ENCODE peak calls at places on chromosomes 6 and 20, in six cellular contexts. One of them, this sample, is unnamed.
A peak's percentile ranks its signal among the peaks of the same experiment; 100 is the strongest.

GRCh38 chr20:31572042-31572700 is 32.9 kb upstream of the ID1 start:
- DNase-seq in left lung: no peak
- DNase-seq in stomach: no peak
- DNase-seq in cardiac muscle cell: no peak
- DNase-seq in heart right ventricle: no peak
- DNase-seq in A549: no peak
- DNase-seq in this sample: no peak

GRCh38 chr20:51365670-51366069 is 176.8 kb downstream of the NFATC2 start:
- DNase-seq in left lung: no peak
- DNase-seq in stomach: no peak
- DNase-seq in cardiac muscle cell: peak; percentile 76
- DNase-seq in heart right ventricle: no peak
- DNase-seq in A549: peak; percentile 72
- DNase-seq in this sample: no peak

GRCh38 chr20:37636212-37636975 is 57.4 kb upstream of the CTNNBL1 start:
- DNase-seq in left lung: no peak
- DNase-seq in stomach: no peak
- DNase-seq in cardiac muscle cell: no peak
- DNase-seq in heart right ventricle: no peak
- DNase-seq in A549: no peak
- DNase-seq in this sample: no peak

GRCh38 chr6:118912646-118913045 is 18.7 kb downstream of the ASF1A start:
- DNase-seq in left lung: no peak
- DNase-seq in stomach: no peak
- DNase-seq in cardiac muscle cell: no peak
- DNase-seq in heart right ventricle: no peak
- DNase-seq in A549: no peak
- DNase-seq in this sample: no peak

GRCh38 chr20:50344232-50345071 is 153.8 kb downstream of the CEBPB start:
- DNase-seq in left lung: no peak
- DNase-seq in stomach: no peak
- DNase-seq in cardiac muscle cell: no peak
- DNase-seq in heart right ventricle: no peak
- DNase-seq in A549: peak; percentile 40
- DNase-seq in this sample: no peak

GRCh38 chr20:62496525-62497218 is 20.9 kb upstream of the GATA5 start:
- DNase-seq in left lung: no peak
- DNase-seq in stomach: no peak
- DNase-seq in cardiac muscle cell: no peak
- DNase-seq in heart right ventricle: peak; percentile 48
- DNase-seq in A549: no peak
- DNase-seq in this sample: no peak

GRCh38 chr6:28408076-28408802 is 8.7 kb upstream of the ZSCAN12 start:
- DNase-seq in left lung: no peak
- DNase-seq in stomach: no peak
- DNase-seq in cardiac muscle cell: peak; percentile 3
- DNase-seq in heart right ventricle: no peak
- DNase-seq in A549: no peak
- DNase-seq in this sample: no peak

GRCh38 chr6:160394654-160395035 is 46.5 kb downstream of the SLC22A3 start:
- DNase-seq in left lung: no peak
- DNase-seq in stomach: no peak
- DNase-seq in cardiac muscle cell: no peak
- DNase-seq in heart right ventricle: no peak
- DNase-seq in A549: peak; percentile 60
- DNase-seq in this sample: no peak

GRCh38 chr20:63306673-63307537 is 13.9 kb downstream of the COL20A1 start:
- DNase-seq in left lung: peak; percentile 72
- DNase-seq in stomach: no peak
- DNase-seq in cardiac muscle cell: no peak
- DNase-seq in heart right ventricle: no peak
- DNase-seq in A549: no peak
- DNase-seq in this sample: no peak

GRCh38 chr6:48706310-48706709 is 595.3 kb upstream of the PTCHD4 start:
- DNase-seq in left lung: no peak
- DNase-seq in stomach: no peak
- DNase-seq in cardiac muscle cell: no peak
- DNase-seq in heart right ventricle: no peak
- DNase-seq in A549: no peak
- DNase-seq in this sample: no peak

GRCh38 chr20:37989601-37990001 is 43.7 kb downstream of the TTI1 start:
- DNase-seq in left lung: no peak
- DNase-seq in stomach: peak; percentile 86
- DNase-seq in cardiac muscle cell: no peak
- DNase-seq in heart right ventricle: peak; percentile 34
- DNase-seq in A549: no peak
- DNase-seq in this sample: no peak

GRCh38 chr20:62069741-62070216 is 4.1 kb upstream of the TAF4 start:
- DNase-seq in left lung: no peak
- DNase-seq in stomach: no peak
- DNase-seq in cardiac muscle cell: peak; percentile 33
- DNase-seq in heart right ventricle: no peak
- DNase-seq in A549: no peak
- DNase-seq in this sample: no peak

GRCh38 chr20:50464026-50464724 is 46.0 kb upstream of the PTPN1 start:
- DNase-seq in left lung: no peak
- DNase-seq in stomach: peak; percentile 58
- DNase-seq in cardiac muscle cell: peak; percentile 68
- DNase-seq in heart right ventricle: peak; percentile 45
- DNase-seq in A549: peak; percentile 59
- DNase-seq in this sample: no peak

GRCh38 chr20:32651537-32651936 is 22.2 kb downstream of the C20orf203 start:
- DNase-seq in left lung: peak; percentile 6
- DNase-seq in stomach: no peak
- DNase-seq in cardiac muscle cell: no peak
- DNase-seq in heart right ventricle: no peak
- DNase-seq in A549: no peak
- DNase-seq in this sample: no peak

GRCh38 chr6:168184701-168185100 is 105.7 kb upstream of the FRMD1 start:
- DNase-seq in left lung: no peak
- DNase-seq in stomach: no peak
- DNase-seq in cardiac muscle cell: no peak
- DNase-seq in heart right ventricle: no peak
- DNase-seq in A549: no peak
- DNase-seq in this sample: no peak

GRCh38 chr6:44090465-44090864 is 36.8 kb downstream of the MRPL14 start:
- DNase-seq in left lung: no peak
- DNase-seq in stomach: no peak
- DNase-seq in cardiac muscle cell: no peak
- DNase-seq in heart right ventricle: no peak
- DNase-seq in A549: no peak
- DNase-seq in this sample: no peak

GRCh38 chr20:41308290-41308691 is 9.2 kb downstream of the ZHX3 start:
- DNase-seq in left lung: no peak
- DNase-seq in stomach: no peak
- DNase-seq in cardiac muscle cell: peak; percentile 88
- DNase-seq in heart right ventricle: no peak
- DNase-seq in A549: no peak
- DNase-seq in this sample: no peak

DNA sequence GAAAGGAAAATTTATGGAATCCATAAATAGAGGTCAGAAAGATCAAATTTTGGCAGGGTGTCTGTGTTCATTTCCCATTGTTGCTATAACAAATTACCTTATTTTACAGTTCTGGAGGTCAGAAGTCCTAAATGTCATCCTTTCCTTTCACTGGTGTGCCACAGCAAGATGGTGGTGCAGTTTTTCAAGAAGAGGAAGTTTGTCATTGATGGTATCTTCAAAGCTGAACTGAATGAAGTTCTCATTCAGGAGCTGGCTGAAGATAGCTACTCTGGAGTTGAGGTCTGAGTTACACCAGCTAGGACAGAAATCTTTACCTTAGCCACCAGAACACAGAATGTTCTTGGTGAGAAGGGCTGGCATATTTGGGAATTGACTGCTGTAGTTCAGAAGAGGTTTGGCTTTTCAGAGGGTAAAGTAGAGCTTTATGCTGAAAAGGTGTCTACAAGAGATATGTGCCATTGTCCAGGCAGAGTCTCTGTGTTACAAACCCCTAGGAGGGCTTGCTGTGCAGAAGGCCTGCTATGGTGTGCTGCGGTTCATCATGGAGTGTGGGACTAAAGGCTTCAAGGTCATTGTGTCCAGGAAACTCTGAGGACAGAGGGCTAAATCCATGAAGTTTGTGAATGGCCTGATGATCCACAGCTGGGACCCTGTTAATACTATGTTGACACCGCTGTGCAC is 7.2 kb upstream of the CCNC start:
- DNase-seq in left lung: no peak
- DNase-seq in stomach: no peak
- DNase-seq in cardiac muscle cell: no peak
- DNase-seq in heart right ventricle: no peak
- DNase-seq in A549: no peak
- DNase-seq in this sample: no peak
- H3K4me3 ChIP-seq in left lung: no peak overlapping the region
- H3K4me3 ChIP-seq in stomach: no peak overlapping the region
- H3K4me3 ChIP-seq in cardiac muscle cell: no peak overlapping the region
- H3K4me3 ChIP-seq in heart right ventricle: no peak overlapping the region
- H3K4me3 ChIP-seq in A549: no peak overlapping the region
- H3K4me3 ChIP-seq in this sample: no peak overlapping the region

DNA sequence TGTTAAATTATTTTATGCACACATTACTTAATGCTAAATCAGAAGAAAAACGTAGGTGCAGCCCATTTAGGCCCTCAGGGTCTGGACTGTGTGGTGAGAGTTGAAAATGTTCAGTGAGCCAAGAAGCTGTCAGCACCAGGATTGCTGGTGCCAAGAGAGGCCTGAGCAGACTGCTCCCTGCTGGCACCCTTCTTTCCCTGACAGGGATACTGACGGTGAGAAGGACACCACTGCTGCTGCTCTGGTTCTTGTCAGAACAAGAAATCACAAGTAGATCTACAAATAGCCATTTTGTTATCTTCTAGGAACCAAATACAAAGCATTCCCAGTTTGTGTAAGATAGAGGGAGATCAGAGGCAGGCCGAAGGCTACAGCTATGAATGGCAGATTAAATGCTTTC is 48.7 kb upstream of the CRISP1 start:
- DNase-seq in left lung: no peak
- DNase-seq in stomach: no peak
- DNase-seq in cardiac muscle cell: no peak
- DNase-seq in heart right ventricle: no peak
- DNase-seq in A549: no peak
- DNase-seq in this sample: no peak
- TF ChIP-seq CTCF in left lung: no peak
- TF ChIP-seq CTCF in stomach: no peak
- TF ChIP-seq CTCF in cardiac muscle cell: no peak
- TF ChIP-seq CTCF in heart right ventricle: no peak
- TF ChIP-seq CTCF in A549: no peak
- TF ChIP-seq CTCF in this sample: no peak

GRCh38 chr6:142568857-142569597 is 267.2 kb downstream of the ADGRG6 start:
- DNase-seq in left lung: no peak
- DNase-seq in stomach: no peak
- DNase-seq in cardiac muscle cell: peak; percentile 32
- DNase-seq in heart right ventricle: no peak
- DNase-seq in A549: no peak
- DNase-seq in this sample: no peak
- H3K27ac ChIP-seq in left lung: peak overlapping the region; percentile 30
- H3K27ac ChIP-seq in stomach: no peak overlapping the region
- H3K27ac ChIP-seq in cardiac muscle cell: no peak overlapping the region
- H3K27ac ChIP-seq in heart right ventricle: no peak overlapping the region
- H3K27ac ChIP-seq in A549: no peak overlapping the region
- H3K27ac ChIP-seq in this sample: peak overlapping the region; percentile 57

GRCh38 chr6:14826456-14826855 is 419.4 kb upstream of the JARID2 start:
- DNase-seq in left lung: no peak
- DNase-seq in stomach: no peak
- DNase-seq in cardiac muscle cell: no peak
- DNase-seq in heart right ventricle: no peak
- DNase-seq in A549: no peak
- DNase-seq in this sample: no peak
- H3K4me3 ChIP-seq in left lung: no peak overlapping the region
- H3K4me3 ChIP-seq in stomach: no peak overlapping the region
- H3K4me3 ChIP-seq in cardiac muscle cell: no peak overlapping the region
- H3K4me3 ChIP-seq in heart right ventricle: no peak overlapping the region
- H3K4me3 ChIP-seq in A549: no peak overlapping the region
- H3K4me3 ChIP-seq in this sample: no peak overlapping the region

DNA sequence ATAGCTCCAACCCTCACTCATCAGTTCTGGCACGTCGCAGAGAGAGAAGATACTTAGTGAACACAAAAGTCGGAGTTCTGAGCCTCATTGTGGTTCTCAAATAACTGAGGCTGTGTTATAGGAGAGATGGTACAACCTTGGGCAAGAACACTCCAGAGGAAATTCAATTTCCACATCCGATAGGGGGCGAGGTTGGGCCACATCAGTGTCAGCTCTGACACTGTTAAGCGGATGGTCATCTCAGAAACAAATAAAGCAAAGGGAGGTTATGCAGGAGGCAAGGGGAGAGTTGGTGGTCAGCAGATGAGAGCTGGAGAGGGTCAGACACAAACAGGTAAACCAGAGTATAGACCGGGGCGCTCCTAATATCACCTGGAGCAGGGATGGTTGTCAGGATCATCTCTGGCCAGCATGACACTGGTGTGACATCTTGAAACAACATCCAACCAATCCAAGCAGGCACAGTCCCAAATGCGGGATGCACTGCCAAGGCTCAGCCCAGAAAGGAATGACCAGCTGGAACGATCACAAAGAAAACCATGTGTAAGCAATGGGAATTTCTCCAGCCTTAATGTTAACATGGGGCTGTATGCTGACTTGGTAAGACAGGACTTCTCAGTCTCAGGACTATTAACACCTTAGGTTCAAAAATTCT is 331.8 kb downstream of the HACE1 start:
- DNase-seq in left lung: no peak
- DNase-seq in stomach: no peak
- DNase-seq in cardiac muscle cell: peak; percentile 72
- DNase-seq in heart right ventricle: no peak
- DNase-seq in A549: peak; percentile 20
- DNase-seq in this sample: peak; percentile 11
- TF ChIP-seq CTCF in left lung: peak; percentile 19
- TF ChIP-seq CTCF in stomach: no peak
- TF ChIP-seq CTCF in cardiac muscle cell: peak; percentile 54
- TF ChIP-seq CTCF in heart right ventricle: no peak
- TF ChIP-seq CTCF in A549: peak; percentile 24
- TF ChIP-seq CTCF in this sample: peak; percentile 22

GRCh38 chr20:380763-381580 is 412 bp downstream of the TRIB3 start:
- DNase-seq in left lung: peak; percentile 95
- DNase-seq in stomach: peak; percentile 59
- DNase-seq in cardiac muscle cell: peak; percentile 81
- DNase-seq in heart right ventricle: peak; percentile 53
- DNase-seq in A549: peak; percentile 84
- DNase-seq in this sample: no peak
- H3K27ac ChIP-seq in left lung: peak overlapping the region; percentile 70
- H3K27ac ChIP-seq in stomach: peak overlapping the region; percentile 83
- H3K27ac ChIP-seq in cardiac muscle cell: no peak overlapping the region
- H3K27ac ChIP-seq in heart right ventricle: peak overlapping the region; percentile 80
- H3K27ac ChIP-seq in A549: peak overlapping the region; percentile 98
- H3K27ac ChIP-seq in this sample: no peak overlapping the region

GRCh38 chr6:26401987-26402658 is at the start of gene BTN3A1:
- DNase-seq in left lung: peak; percentile 84
- DNase-seq in stomach: peak; percentile 60
- DNase-seq in cardiac muscle cell: peak; percentile 73
- DNase-seq in heart right ventricle: peak; percentile 59
- DNase-seq in A549: peak; percentile 62
- DNase-seq in this sample: peak; percentile 30

GRCh38 chr6:26403888-26404287 is 1.8 kb downstream of the BTN3A1 start:
- DNase-seq in left lung: no peak
- DNase-seq in stomach: no peak
- DNase-seq in cardiac muscle cell: no peak
- DNase-seq in heart right ventricle: no peak
- DNase-seq in A549: no peak
- DNase-seq in this sample: no peak

GRCh38 chr6:26398555-26398954 is 3.5 kb upstream of the BTN3A1 start:
- DNase-seq in left lung: no peak
- DNase-seq in stomach: no peak
- DNase-seq in cardiac muscle cell: no peak
- DNase-seq in heart right ventricle: no peak
- DNase-seq in A549: no peak
- DNase-seq in this sample: no peak

GRCh38 chr6:26400626-26401025 is 1.4 kb upstream of the BTN3A1 start:
- DNase-seq in left lung: no peak
- DNase-seq in stomach: no peak
- DNase-seq in cardiac muscle cell: no peak
- DNase-seq in heart right ventricle: no peak
- DNase-seq in A549: no peak
- DNase-seq in this sample: no peak

GRCh38 chr6:26401389-26401986 is 587 bp upstream of the BTN3A1 start:
- DNase-seq in left lung: no peak
- DNase-seq in stomach: no peak
- DNase-seq in cardiac muscle cell: no peak
- DNase-seq in heart right ventricle: no peak
- DNase-seq in A549: no peak
- DNase-seq in this sample: no peak
- H3K4me3 ChIP-seq in left lung: peak overlapping the region; percentile 76
- H3K4me3 ChIP-seq in stomach: peak overlapping the region; percentile 66
- H3K4me3 ChIP-seq in cardiac muscle cell: peak overlapping the region; percentile 51
- H3K4me3 ChIP-seq in heart right ventricle: peak overlapping the region; percentile 51
- H3K4me3 ChIP-seq in A549: peak overlapping the region; percentile 53
- H3K4me3 ChIP-seq in this sample: peak overlapping the region; percentile 75